ENCODE peak calls at places on chromosomes 2 and 18, in six cellular contexts. D is CD4-positive, alpha-beta T cell; F is iPS DF 6.9; T is psoas muscle; E is substantia nigra; B is RWPE1. P is an unnamed sample.

GRCh38 chr2:71801969-71802368 is 345.7 kb downstream of the CYP26B1 start:
- DNase-seq in D (no peak), F (peak; percentile 57), T (peak; percentile 73), E (peak; percentile 71), B (no peak), P (no peak)

GRCh38 chr2:230130668-230131364 is 62.1 kb upstream of the SLC16A14 start:
- DNase-seq in D (no peak), F (no peak), T (peak; percentile 63), E (no peak), B (no peak), P (no peak)

GRCh38 chr2:27798948-27799645 is 27.6 kb downstream of the MRPL33 start:
- DNase-seq in D (no peak), F (peak; percentile 16), T (peak; percentile 72), E (no peak), B (peak; percentile 95), P (peak; percentile 86)

GRCh38 chr18:9876867-9877654 is 8.7 kb upstream of the TXNDC2 start:
- DNase-seq in D (no peak), F (no peak), T (no peak), E (no peak), B (peak; percentile 32), P (no peak)

GRCh38 chr18:67864677-67865340 is 348.3 kb upstream of the DSEL start:
- DNase-seq in D (no peak), F (no peak), T (no peak), E (no peak), B (no peak), P (no peak)

GRCh38 chr18:63603772-63604171 is 16.6 kb downstream of the SERPINB13 start:
- DNase-seq in D (no peak), F (no peak), T (no peak), E (no peak), B (peak; percentile 59), P (no peak)

GRCh38 chr18:55314615-55315237 is 273.3 kb downstream of the TCF4 start:
- DNase-seq in D (no peak), F (no peak), T (no peak), E (no peak), B (no peak), P (no peak)

GRCh38 chr2:188978291-188979081 is 4.3 kb downstream of the COL3A1 start:
- DNase-seq in D (no peak), F (no peak), T (no peak), E (no peak), B (no peak), P (no peak)

GRCh38 chr2:161136696-161137324 is 23.4 kb upstream of the TANK start:
- DNase-seq in D (no peak), F (no peak), T (no peak), E (no peak), B (no peak), P (no peak)

GRCh38 chr2:26946841-26947784 is 23.3 kb upstream of the MAPRE3 start:
- DNase-seq in D (no peak), F (no peak), T (peak; percentile 38), E (no peak), B (no peak), P (no peak)

GRCh38 chr2:43300781-43301586 is 74.6 kb upstream of the ZFP36L2 start:
- DNase-seq in D (no peak), F (no peak), T (no peak), E (no peak), B (peak; percentile 36), P (no peak)

GRCh38 chr2:43305006-43305405 is 78.6 kb upstream of the ZFP36L2 start:
- DNase-seq in D (no peak), F (no peak), T (no peak), E (no peak), B (no peak), P (no peak)

GRCh38 chr2:43302311-43303051 is 76.1 kb upstream of the ZFP36L2 start:
- DNase-seq in D (no peak), F (no peak), T (no peak), E (no peak), B (no peak), P (no peak)

GRCh38 chr2:43303889-43304288 is 77.5 kb upstream of the ZFP36L2 start:
- DNase-seq in D (no peak), F (no peak), T (no peak), E (no peak), B (no peak), P (no peak)

DNA sequence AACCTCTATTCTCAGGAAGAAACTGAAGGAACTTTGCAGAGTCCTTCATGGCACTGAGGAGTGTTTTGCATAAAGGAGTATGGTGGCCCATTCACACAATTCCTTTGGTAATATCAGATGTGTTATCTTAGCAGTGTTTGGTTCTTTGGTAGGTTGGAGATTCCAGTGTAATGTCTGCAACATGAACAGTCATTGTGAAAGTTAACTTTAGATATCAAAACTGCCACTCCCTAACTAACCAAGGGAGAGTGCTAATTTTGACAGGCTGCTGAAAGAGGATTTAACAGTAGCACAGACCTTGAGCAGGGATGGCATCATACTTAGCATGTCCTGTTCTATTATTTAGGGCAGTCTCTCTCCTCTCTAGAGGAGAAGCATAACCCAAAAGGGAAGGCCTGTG is 76.7 kb upstream of the ZFP36L2 start:
- DNase-seq in D (no peak), F (no peak), T (no peak), E (no peak), B (no peak), P (no peak)
- H3K27ac ChIP-seq in D (no peak overlapping the region), F (no peak overlapping the region), T (no peak overlapping the region), E (no peak overlapping the region), B (no peak overlapping the region), P (peak overlapping the region; percentile 80)

GRCh38 chr18:48639772-48640432 is 101.1 kb downstream of the CTIF start:
- DNase-seq in D (no peak), F (no peak), T (no peak), E (no peak), B (peak; percentile 9), P (no peak)
- H3K27ac ChIP-seq in D (no peak overlapping the region), F (no peak overlapping the region), T (no peak overlapping the region), E (no peak overlapping the region), B (peak overlapping the region; percentile 43), P (no peak overlapping the region)

GRCh38 chr2:204881519-204882111 is 336.3 kb downstream of the PARD3B start:
- DNase-seq in D (no peak), F (no peak), T (no peak), E (no peak), B (no peak), P (no peak)

GRCh38 chr2:204880928-204881327 is 335.7 kb downstream of the PARD3B start:
- DNase-seq in D (no peak), F (no peak), T (no peak), E (no peak), B (no peak), P (no peak)

GRCh38 chr2:204877691-204878090 is 332.4 kb downstream of the PARD3B start:
- DNase-seq in D (no peak), F (no peak), T (no peak), E (no peak), B (no peak), P (no peak)
- H3K27ac ChIP-seq in D (no peak overlapping the region), F (no peak overlapping the region), T (no peak overlapping the region), E (no peak overlapping the region), B (no peak overlapping the region), P (no peak overlapping the region)

DNA sequence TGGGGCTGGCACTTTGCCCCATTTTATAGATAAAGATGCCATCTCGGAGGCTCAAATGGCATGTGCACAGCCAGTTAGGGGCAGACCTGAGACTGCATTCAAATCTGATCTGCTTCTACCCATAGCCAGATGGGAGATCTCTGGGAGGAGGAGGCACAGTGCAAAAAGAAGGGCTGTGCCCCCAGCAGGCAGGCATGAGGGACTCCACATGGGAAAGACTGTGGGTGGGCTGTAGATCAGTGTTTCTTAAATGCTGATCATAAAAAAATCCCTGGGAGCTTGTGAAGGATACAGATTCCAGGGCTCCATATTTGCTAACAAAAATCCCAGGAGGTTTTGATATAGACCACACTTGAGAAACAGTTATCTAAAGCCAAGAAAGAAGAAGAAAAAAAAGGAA is 15.2 kb downstream of the PAX8 start:
- DNase-seq in D (no peak), F (no peak), T (no peak), E (no peak), B (no peak), P (no peak)
- H3K27ac ChIP-seq in D (no peak overlapping the region), F (no peak overlapping the region), T (no peak overlapping the region), E (no peak overlapping the region), B (no peak overlapping the region), P (no peak overlapping the region)

DNA sequence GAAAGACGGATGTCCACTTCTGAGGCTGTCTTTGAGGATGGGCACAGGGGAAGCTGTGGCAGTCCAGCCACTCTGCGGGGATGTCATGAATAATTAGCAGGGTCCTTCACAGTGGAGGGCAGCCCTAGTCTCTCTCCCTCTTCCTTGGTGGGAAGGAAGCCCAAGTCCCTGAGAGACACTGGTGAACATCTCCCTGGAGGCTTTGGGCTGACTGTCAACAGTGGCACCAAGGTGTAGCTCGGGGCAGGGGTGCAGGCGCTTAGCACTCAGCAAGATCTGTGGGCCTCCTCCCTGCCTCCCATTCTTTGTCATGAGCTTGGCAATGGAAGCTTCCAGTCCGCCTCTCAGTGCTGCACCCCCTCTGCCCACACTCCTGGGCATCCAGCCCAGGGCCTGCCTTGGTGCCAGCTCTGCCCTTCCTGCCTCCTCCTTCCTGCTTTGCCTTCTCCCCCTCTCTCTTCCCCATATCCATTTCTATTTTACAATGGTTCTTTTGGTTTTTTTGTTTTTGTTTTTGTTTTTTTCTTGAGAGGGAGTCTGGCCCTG is 59.4 kb downstream of the STEAP3 start:
- DNase-seq in D (no peak), F (no peak), T (peak; percentile 45), E (peak; percentile 75), B (no peak), P (no peak)
- H3K27ac ChIP-seq in D (no peak overlapping the region), F (no peak overlapping the region), T (peak overlapping the region; percentile 81), E (peak overlapping the region; percentile 53), B (peak overlapping the region; percentile 71), P (peak overlapping the region; percentile 30)

GRCh38 chr2:145617420-145617819 is 1097.5 kb upstream of the ZEB2 start:
- DNase-seq in D (no peak), F (no peak), T (no peak), E (no peak), B (no peak), P (no peak)

GRCh38 chr2:145623136-145623535 is 1103.2 kb upstream of the ZEB2 start:
- DNase-seq in D (no peak), F (no peak), T (no peak), E (no peak), B (no peak), P (no peak)

GRCh38 chr2:145615626-145616025 is 1095.7 kb upstream of the ZEB2 start:
- DNase-seq in D (no peak), F (no peak), T (no peak), E (no peak), B (no peak), P (no peak)

DNA sequence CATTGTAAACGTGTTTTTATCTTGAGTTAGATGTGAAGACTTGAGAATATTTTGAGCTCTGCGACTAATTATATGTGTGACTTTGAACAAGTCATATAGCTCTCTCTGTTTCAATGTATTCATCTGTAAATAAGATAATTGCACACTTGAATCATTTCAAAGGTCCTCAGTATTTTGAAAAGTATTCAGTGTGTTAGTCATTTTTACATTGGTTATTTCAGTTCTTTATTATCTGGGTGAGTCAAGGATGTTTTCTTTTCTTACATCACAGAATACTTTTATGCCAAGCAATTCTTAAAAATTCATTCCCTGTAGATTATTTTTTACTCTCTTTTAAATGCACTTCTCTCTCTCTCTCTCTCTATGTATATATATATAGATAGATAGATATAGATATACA is 1098.0 kb upstream of the ZEB2 start:
- DNase-seq in D (no peak), F (no peak), T (no peak), E (no peak), B (peak; percentile 2), P (no peak)
- H3K27ac ChIP-seq in D (no peak overlapping the region), F (no peak overlapping the region), T (no peak overlapping the region), E (no peak overlapping the region), B (no peak overlapping the region), P (no peak overlapping the region)